ENCODE peak calls at places on chromosomes 13 and 19, in eight cellular contexts. K is AG04449; A is stimulated activated CD8-positive, alpha-beta memory T cell treated with anti-CD3 and anti-CD28 coated beads, Interleukin-15, amount 100 ng/mL, for 24 hours; Z is activated naive CD4-positive, alpha-beta T cell; I is bronchial epithelial cell; X is DMS153; T is NCI-H1092; D is psoas muscle. S is an unnamed sample.

GRCh38 chr19:4051175-4052101 is 15.3 kb downstream of the ZBTB7A start:
- DNase-seq in A (no peak), Z (no peak), K (no peak), T (no peak), I (peak), X (no peak), D (peak), S (no peak)

GRCh38 chr19:33220735-33221134 is 4.9 kb downstream of the SLC7A10 start:
- DNase-seq in X (no peak), D (no peak), Z (no peak), K (no peak), T (no peak), A (no peak), I (no peak), S (no peak)

GRCh38 chr19:41376998-41377365 is 649 bp downstream of the TMEM91 start:
- DNase-seq in Z (no peak), X (no peak), A (no peak), D (no peak), I (peak), T (no peak), K (no peak), S (no peak)

GRCh38 chr13:69565334-69565733 is 542.3 kb upstream of the ATXN8OS start:
- DNase-seq in X (no peak), K (no peak), I (peak), T (no peak), Z (no peak), D (no peak), A (no peak), S (peak)

GRCh38 chr19:54889566-54889965 is 15.5 kb downstream of the FCAR start:
- DNase-seq in Z (no peak), K (no peak), X (no peak), A (no peak), D (no peak), T (no peak), I (no peak), S (no peak)

GRCh38 chr19:44662686-44663085 is 8.6 kb upstream of the CEACAM19 start:
- DNase-seq in D (no peak), Z (no peak), T (no peak), I (no peak), A (no peak), X (no peak), K (no peak), S (no peak)

GRCh38 chr19:1991516-1991915 is 24.0 kb downstream of the BTBD2 start:
- DNase-seq in I (no peak), K (no peak), X (no peak), A (no peak), Z (no peak), T (no peak), D (peak), S (no peak)

GRCh38 chr13:40348096-40348679 is 318.3 kb downstream of the FOXO1 start:
- DNase-seq in Z (no peak), X (no peak), T (no peak), A (no peak), D (no peak), I (no peak), K (no peak), S (no peak)

GRCh38 chr13:50081106-50081898 is 66.1 kb downstream of the KCNRG start:
- DNase-seq in A (no peak), D (peak), X (no peak), Z (peak), T (peak), I (peak), K (no peak), S (no peak)

GRCh38 chr13:33033361-33033812 is 17.2 kb downstream of the KL start:
- DNase-seq in X (no peak), Z (no peak), I (no peak), D (no peak), T (no peak), A (no peak), K (no peak), S (no peak)

GRCh38 chr13:111339366-111340143 is 19.1 kb downstream of the TEX29 start:
- DNase-seq in A (no peak), X (no peak), Z (no peak), T (no peak), D (no peak), I (no peak), K (no peak), S (no peak)

GRCh38 chr13:109146912-109147624 is 517.7 kb downstream of the MYO16 start:
- DNase-seq in X (no peak), T (no peak), K (no peak), A (no peak), I (peak), Z (no peak), D (no peak), S (peak)

GRCh38 chr13:27076411-27076810 is 95.2 kb downstream of the USP12 start:
- DNase-seq in I (no peak), X (no peak), T (no peak), A (no peak), K (no peak), D (no peak), Z (no peak), S (no peak)

GRCh38 chr19:595326-596262 is 5.9 kb downstream of the HCN2 start:
- DNase-seq in A (no peak), K (no peak), X (no peak), T (no peak), D (no peak), I (no peak), Z (no peak), S (no peak)

GRCh38 chr13:36275190-36276002 is 22.2 kb downstream of the CCDC169 start:
- DNase-seq in D (no peak), A (no peak), Z (no peak), T (peak), K (no peak), X (peak), I (peak), S (peak)

GRCh38 chr13:76406243-76406642 is 480.0 kb downstream of the KCTD12 start:
- DNase-seq in D (no peak), I (no peak), K (no peak), Z (no peak), A (no peak), X (no peak), T (no peak), S (no peak)

GRCh38 chr19:45145270-45146189 is 15.3 kb downstream of the NKPD1 start:
- DNase-seq in D (no peak), T (no peak), K (no peak), X (no peak), Z (no peak), I (no peak), A (no peak), S (no peak)

GRCh38 chr19:22140356-22140755 is 56.4 kb downstream of the ZNF676 start:
- DNase-seq in K (no peak), I (no peak), Z (no peak), D (no peak), X (no peak), A (no peak), T (no peak), S (no peak)

GRCh38 chr13:90622547-90622946 is 724.9 kb upstream of the MIR17HG start:
- DNase-seq in A (no peak), T (no peak), Z (no peak), K (no peak), I (peak), X (no peak), D (no peak), S (peak)

GRCh38 chr13:75628811-75629210 is 7.3 kb upstream of the LMO7 start:
- DNase-seq in X (no peak), A (no peak), Z (no peak), I (no peak), T (no peak), K (no peak), D (no peak), S (no peak)

GRCh38 chr19:50490991-50491472 is 14.4 kb upstream of the GARIN5A start:
- DNase-seq in A (no peak), D (peak), Z (no peak), T (no peak), X (no peak), I (no peak), K (no peak), S (no peak)

GRCh38 chr19:36113895-36114762 is 546 bp downstream of the POLR2I start:
- DNase-seq in T (peak), I (peak), D (no peak), X (no peak), Z (no peak), A (no peak), K (no peak), S (no peak)

GRCh38 chr13:72970956-72971355 is 87.8 kb upstream of the KLF5 start:
- DNase-seq in X (no peak), K (peak), I (no peak), Z (no peak), A (no peak), D (no peak), T (no peak), S (peak)

GRCh38 chr13:59345316-59345715 is 818.4 kb downstream of the DIAPH3 start:
- DNase-seq in K (no peak), D (no peak), Z (no peak), X (no peak), I (no peak), A (no peak), T (no peak), S (no peak)

GRCh38 chr13:77506874-77507273 is 28.6 kb upstream of the SCEL start:
- DNase-seq in Z (no peak), I (no peak), T (no peak), X (no peak), K (no peak), D (no peak), A (no peak), S (peak)

GRCh38 chr13:51534075-51534817 is 50.0 kb upstream of the WDFY2 start:
- DNase-seq in K (no peak), Z (no peak), I (peak), T (no peak), D (peak), X (no peak), A (no peak), S (no peak)

GRCh38 chr13:85632526-85633215 is 166.5 kb downstream of the SLITRK6 start:
- DNase-seq in A (no peak), D (no peak), Z (no peak), X (no peak), T (no peak), I (no peak), K (no peak), S (no peak)